ENCODE peak calls at places on chromosomes 6 and 20, in four cellular contexts. Z is epithelial cell of esophagus, Q is HFFc6, J is GM12865. I is an unnamed sample.

GRCh38 chr6:125197795-125198269 is 44.3 kb downstream of the TPD52L1 start:
- DNase-seq in Z (peak), Q (peak), J (no peak), I (peak)

GRCh38 chr20:21936720-21937380 is 231.4 kb downstream of the PAX1 start:
- DNase-seq in Z (no peak), Q (no peak), J (no peak), I (no peak)

GRCh38 chr6:10404799-10405524 is 9.9 kb downstream of the TFAP2A start:
- DNase-seq in Z (no peak), Q (no peak), J (peak), I (no peak)

GRCh38 chr20:37913563-37914366 is 10.8 kb downstream of the VSTM2L start:
- DNase-seq in Z (peak), Q (no peak), J (no peak), I (no peak)

GRCh38 chr6:139973602-139974373 is 599.3 kb upstream of the CITED2 start:
- DNase-seq in Z (peak), Q (peak), J (no peak), I (peak)

GRCh38 chr6:125906158-125906998 is 50.2 kb upstream of the HINT3 start:
- DNase-seq in Z (peak), Q (peak), J (peak), I (no peak)

GRCh38 chr6:15615837-15616236 is 47.0 kb downstream of the DTNBP1 start:
- DNase-seq in Z (peak), Q (no peak), J (peak), I (no peak)

GRCh38 chr6:7939864-7940228 is 29.3 kb upstream of the TXNDC5 start:
- DNase-seq in Z (no peak), Q (no peak), J (no peak), I (no peak)

GRCh38 chr6:42099340-42100028 is 42.9 kb downstream of the C6orf132 start:
- DNase-seq in Z (peak), Q (peak), J (no peak), I (no peak)

GRCh38 chr6:54419885-54420284 is 111.6 kb downstream of the TINAG start:
- DNase-seq in Z (peak), Q (peak), J (no peak), I (peak)

GRCh38 chr6:48061630-48062029 is 49.4 kb downstream of the PTCHD4 start:
- DNase-seq in Z (peak), Q (peak), J (no peak), I (no peak)

GRCh38 chr6:48069280-48069679 is 41.7 kb downstream of the PTCHD4 start:
- DNase-seq in Z (no peak), Q (no peak), J (peak), I (no peak)

GRCh38 chr6:48068326-48069191 is 42.4 kb downstream of the PTCHD4 start:
- DNase-seq in Z (peak), Q (no peak), J (no peak), I (no peak)

GRCh38 chr6:48071833-48072232 is 39.2 kb downstream of the PTCHD4 start:
- DNase-seq in Z (no peak), Q (no peak), J (no peak), I (no peak)

GRCh38 chr6:48067148-48067709 is 43.8 kb downstream of the PTCHD4 start:
- DNase-seq in Z (no peak), Q (no peak), J (no peak), I (no peak)
- TF ChIP-seq CTCF in Z (no peak), Q (no peak), J (no peak), I (no peak)

GRCh38 chr20:49320460-49320859 is 42.6 kb upstream of the ZNFX1 start:
- DNase-seq in Z (peak), Q (peak), J (no peak), I (no peak)
- TF ChIP-seq CTCF in Z (peak), Q (peak), J (no peak), I (peak)

GRCh38 chr6:133130863-133131262 is 110.3 kb upstream of the EYA4 start:
- DNase-seq in Z (peak), Q (no peak), J (no peak), I (no peak)
- TF ChIP-seq CTCF in Z (peak), Q (no peak), J (no peak), I (no peak)

GRCh38 chr6:37515712-37516075 is 16.0 kb upstream of the CCDC167 start:
- DNase-seq in Z (no peak), Q (no peak), J (no peak), I (no peak)
- TF ChIP-seq CTCF in Z (no peak), Q (no peak), J (no peak), I (no peak)

GRCh38 chr6:88919032-88919431 is 44.4 kb downstream of the RNGTT start:
- DNase-seq in Z (peak), Q (no peak), J (no peak), I (no peak)
- TF ChIP-seq CTCF in Z (no peak), Q (peak), J (no peak), I (peak)

GRCh38 chr6:68880050-68880449 is 245.0 kb downstream of the ADGRB3 start:
- DNase-seq in Z (no peak), Q (no peak), J (no peak), I (no peak)

GRCh38 chr6:68875403-68875802 is 240.3 kb downstream of the ADGRB3 start:
- DNase-seq in Z (no peak), Q (no peak), J (no peak), I (no peak)

GRCh38 chr6:68873236-68873635 is 238.2 kb downstream of the ADGRB3 start:
- DNase-seq in Z (no peak), Q (no peak), J (no peak), I (no peak)

GRCh38 chr6:68874747-68875146 is 239.7 kb downstream of the ADGRB3 start:
- DNase-seq in Z (no peak), Q (no peak), J (no peak), I (no peak)

GRCh38 chr6:68876792-68877493 is 241.9 kb downstream of the ADGRB3 start:
- DNase-seq in Z (peak), Q (no peak), J (peak), I (no peak)
- TF ChIP-seq CTCF in Z (peak), Q (peak), J (peak), I (peak)

GRCh38 chr20:17629678-17630089 is 52.4 kb downstream of the RRBP1 start:
- DNase-seq in Z (no peak), Q (no peak), J (no peak), I (no peak)

GRCh38 chr20:17627101-17627950 is 54.7 kb downstream of the RRBP1 start:
- DNase-seq in Z (no peak), Q (no peak), J (no peak), I (no peak)

GRCh38 chr20:17628101-17628841 is 53.8 kb downstream of the RRBP1 start:
- DNase-seq in Z (no peak), Q (no peak), J (no peak), I (no peak)

GRCh38 chr20:17630151-17630805 is 51.8 kb downstream of the RRBP1 start:
- DNase-seq in Z (no peak), Q (no peak), J (no peak), I (no peak)

GRCh38 chr20:17629025-17629424 is 53.0 kb downstream of the RRBP1 start:
- DNase-seq in Z (no peak), Q (no peak), J (no peak), I (no peak)
- TF ChIP-seq CTCF in Z (no peak), Q (no peak), J (no peak), I (no peak)

GRCh38 chr6:44221961-44222335 is 1.4 kb upstream of the SLC29A1 start:
- DNase-seq in Z (no peak), Q (no peak), J (no peak), I (no peak)

GRCh38 chr6:44224154-44224977 is 971 bp downstream of the SLC29A1 start:
- DNase-seq in Z (peak), Q (peak), J (peak), I (no peak)

GRCh38 chr6:44223471-44224153 is at the start of gene SLC29A1:
- DNase-seq in Z (peak), Q (peak), J (peak), I (no peak)

GRCh38 chr6:44222486-44222986 is 859 bp upstream of the SLC29A1 start:
- DNase-seq in Z (no peak), Q (no peak), J (no peak), I (no peak)

GRCh38 chr6:44222987-44223470 is 366 bp upstream of the SLC29A1 start:
- DNase-seq in Z (no peak), Q (no peak), J (no peak), I (no peak)
- TF ChIP-seq CTCF in Z (no peak), Q (no peak), J (no peak), I (no peak)

DNA sequence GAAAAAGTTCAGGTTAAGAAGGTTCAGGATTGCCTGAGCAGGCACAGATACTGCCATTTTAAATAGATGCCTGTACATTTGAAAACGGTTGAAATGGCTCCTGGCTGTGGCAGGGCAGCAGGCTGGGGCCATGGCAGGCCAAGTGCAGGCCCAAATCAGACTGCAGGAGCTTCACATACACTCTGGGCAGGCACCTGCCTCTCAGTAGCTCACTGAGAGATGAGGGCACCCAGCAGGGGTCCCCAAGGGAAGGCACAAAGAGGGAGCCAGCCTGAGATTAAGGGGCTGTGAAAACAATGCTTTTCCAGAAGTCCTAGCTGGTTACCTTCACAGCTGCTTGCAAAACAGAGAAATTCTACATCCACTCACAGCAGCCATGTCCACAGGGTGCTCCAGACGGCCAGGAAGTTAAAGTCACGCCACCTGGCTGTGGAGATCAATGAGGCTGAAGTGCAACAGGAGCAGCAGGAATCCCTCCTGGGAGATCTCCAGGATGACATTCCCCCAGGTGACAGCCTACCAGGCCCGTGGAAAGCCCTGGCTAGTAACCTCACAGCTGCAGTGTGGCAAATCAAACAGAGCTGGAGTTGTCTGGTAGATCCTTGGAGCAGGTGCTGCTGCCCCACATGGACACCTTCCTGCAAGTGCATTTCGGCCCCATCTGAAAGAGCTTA is 6.2 kb upstream of the RAET1E start:
- DNase-seq in Z (no peak), Q (no peak), J (no peak), I (no peak)
- TF ChIP-seq CTCF in Z (no peak), Q (no peak), J (no peak), I (no peak)

GRCh38 chr6:26403888-26404287 is 1.8 kb downstream of the BTN3A1 start:
- DNase-seq in Z (no peak), Q (no peak), J (no peak), I (no peak)
- TF ChIP-seq CTCF in Z (no peak), Q (no peak), J (no peak), I (no peak)

I was measured in AG09319.